ENCODE peak calls at places on chromosomes 1 and 21, in ten cellular contexts. Z is esophagus squamous epithelium, E is pancreas, P is fibroblast of pulmonary artery, I is kidney epithelial cell, Q is left lung, D is neural progenitor cell, F is hepatocyte, L is WERI-Rb-1, S is dorsolateral prefrontal cortex. C is an unnamed sample.

GRCh38 chr1:19762175-19762779 is 37.4 kb downstream of the TMCO4 start:
- DNase-seq in E (peak), F (peak), Z (no peak), S (no peak), Q (no peak), D (peak), P (peak), I (no peak), L (peak), C (peak)

GRCh38 chr1:236124965-236125364 is 17.4 kb upstream of the GPR137B start:
- DNase-seq in F (no peak), L (no peak), E (no peak), Z (no peak), P (no peak), S (no peak), D (no peak), I (no peak), Q (no peak), C (no peak)

GRCh38 chr1:219813344-219813743 is 115.0 kb downstream of the SLC30A10 start:
- DNase-seq in P (no peak), I (no peak), E (no peak), Z (no peak), Q (no peak), S (no peak), F (no peak), L (no peak), D (no peak), C (no peak)

GRCh38 chr21:36974851-36975192 is 8.4 kb upstream of the HLCS start:
- DNase-seq in F (no peak), E (no peak), D (no peak), Z (no peak), I (no peak), L (no peak), S (no peak), P (no peak), Q (no peak), C (no peak)

GRCh38 chr1:3069491-3070303 is 694 bp downstream of the PRDM16 start:
- DNase-seq in E (peak), D (peak), Z (no peak), F (peak), Q (peak), S (no peak), P (peak), I (no peak), L (peak), C (peak)

GRCh38 chr1:62962794-62963776 is 179.2 kb downstream of the ATG4C start:
- DNase-seq in S (no peak), F (peak), E (peak), Q (no peak), D (peak), I (no peak), L (peak), Z (no peak), P (peak), C (peak)

GRCh38 chr1:156121441-156121840 is 6.9 kb downstream of the LMNA start:
- DNase-seq in L (peak), D (no peak), E (no peak), I (no peak), S (no peak), Z (no peak), Q (no peak), P (no peak), F (no peak), C (no peak)

GRCh38 chr1:199399996-199400714 is 627.4 kb upstream of the NR5A2 start:
- DNase-seq in E (no peak), I (no peak), Z (no peak), S (no peak), P (no peak), L (no peak), Q (no peak), F (no peak), D (no peak), C (no peak)

GRCh38 chr1:211343607-211344334 is 17.1 kb downstream of the TRAF5 start:
- DNase-seq in Z (no peak), F (peak), Q (no peak), P (no peak), S (no peak), D (no peak), E (no peak), I (no peak), L (no peak), C (peak)

GRCh38 chr1:47485817-47486216 is 48.0 kb downstream of the FOXD2 start:
- DNase-seq in I (no peak), P (no peak), S (no peak), F (no peak), E (no peak), L (no peak), Z (no peak), D (no peak), Q (no peak), C (no peak)

GRCh38 chr1:47487826-47488450 is 50.1 kb downstream of the FOXD2 start:
- DNase-seq in Z (no peak), Q (no peak), S (no peak), P (no peak), F (no peak), L (no peak), D (no peak), I (peak), E (no peak), C (no peak)

GRCh38 chr1:47495176-47495713 is 57.4 kb downstream of the FOXD2 start:
- DNase-seq in P (no peak), E (no peak), S (no peak), Q (no peak), D (peak), I (no peak), Z (no peak), F (no peak), L (no peak), C (no peak)

GRCh38 chr1:47487332-47487731 is 49.5 kb downstream of the FOXD2 start:
- DNase-seq in P (no peak), E (no peak), I (no peak), Z (no peak), Q (no peak), S (no peak), F (no peak), D (no peak), L (no peak), C (no peak)

GRCh38 chr1:47491341-47491753 is 53.5 kb downstream of the FOXD2 start:
- DNase-seq in Q (no peak), Z (no peak), I (no peak), F (no peak), P (no peak), D (peak), S (no peak), E (no peak), L (peak), C (no peak)
- TF ChIP-seq CTCF in Q (no peak), Z (no peak), I (no peak), F (no peak), P (no peak), D (no peak), S (no peak), E (no peak), L (peak), C (no peak)

GRCh38 chr21:38460171-38460742 is 38.0 kb downstream of the ERG start:
- DNase-seq in L (no peak), I (no peak), Z (no peak), P (peak), D (no peak), Q (no peak), E (no peak), S (no peak), F (no peak), C (peak)
- H3K4me3 ChIP-seq in L (no peak), I (no peak), Z (no peak), P (no peak), D (no peak), Q (no peak), E (no peak), S (no peak), F (no peak), C (peak)

DNA sequence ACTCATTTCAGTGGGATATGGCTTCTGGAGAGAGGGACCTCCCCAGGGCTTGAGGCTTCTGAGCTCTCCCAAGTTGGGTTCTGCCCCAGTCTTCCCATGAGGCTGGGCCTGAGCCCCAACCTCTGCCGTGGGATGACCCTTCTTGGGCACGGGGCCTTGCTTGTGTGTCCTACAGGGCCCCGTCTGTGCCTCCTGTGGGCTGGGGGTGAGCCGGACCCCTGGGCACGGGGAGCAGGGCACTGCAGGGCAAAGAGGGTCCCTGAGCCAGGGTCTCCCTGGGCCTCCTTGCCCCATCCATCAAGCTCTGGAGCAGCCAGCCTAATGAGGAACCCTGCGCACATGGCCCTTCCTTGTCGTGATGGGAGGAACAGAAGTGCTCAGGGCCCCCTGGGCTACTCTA is 5.2 kb upstream of the SMYD3 start:
- DNase-seq in I (no peak), D (no peak), L (no peak), Z (no peak), S (no peak), Q (peak), P (no peak), E (no peak), F (no peak), C (no peak)
- TF ChIP-seq CTCF in I (no peak), D (no peak), L (no peak), Z (no peak), S (no peak), Q (no peak), P (no peak), E (no peak), F (no peak), C (no peak)

DNA sequence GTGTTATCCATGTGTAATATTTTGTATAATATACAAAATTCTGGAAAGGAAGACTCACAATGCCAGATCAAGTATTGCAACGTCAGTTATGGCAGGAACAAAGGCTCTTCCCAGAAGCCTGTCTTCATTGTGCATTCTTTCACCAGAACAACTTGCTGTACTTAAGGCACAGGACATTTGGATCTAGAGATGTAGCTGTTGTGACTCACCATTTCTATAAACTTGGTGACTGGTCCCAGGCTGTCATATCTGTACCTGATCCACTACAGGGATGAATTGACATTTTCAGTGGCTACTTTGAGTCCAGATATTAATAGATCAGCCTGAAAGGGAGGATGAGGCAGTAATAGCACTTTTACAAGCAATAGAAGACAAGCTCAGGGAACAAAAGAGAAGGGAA is 299.8 kb downstream of the DISC1 start:
- DNase-seq in L (no peak), Q (no peak), P (peak), D (no peak), E (no peak), F (no peak), Z (no peak), S (no peak), I (no peak), C (peak)
- H3K4me3 ChIP-seq in L (no peak), Q (no peak), P (no peak), D (no peak), E (no peak), F (no peak), Z (no peak), S (no peak), I (no peak), C (no peak)

GRCh38 chr1:117127840-117128239 is 6.3 kb upstream of the TRIM45 start:
- DNase-seq in D (no peak), Z (no peak), S (no peak), L (no peak), Q (no peak), F (no peak), I (no peak), P (peak), E (no peak), C (peak)

GRCh38 chr1:117123274-117123673 is 1.7 kb upstream of the TRIM45 start:
- DNase-seq in L (no peak), D (no peak), I (no peak), F (no peak), Q (no peak), Z (no peak), P (no peak), S (no peak), E (no peak), C (no peak)

GRCh38 chr1:117130526-117130925 is 9.0 kb upstream of the TRIM45 start:
- DNase-seq in S (no peak), F (no peak), Z (no peak), Q (no peak), P (no peak), I (no peak), D (no peak), E (no peak), L (no peak), C (no peak)

DNA sequence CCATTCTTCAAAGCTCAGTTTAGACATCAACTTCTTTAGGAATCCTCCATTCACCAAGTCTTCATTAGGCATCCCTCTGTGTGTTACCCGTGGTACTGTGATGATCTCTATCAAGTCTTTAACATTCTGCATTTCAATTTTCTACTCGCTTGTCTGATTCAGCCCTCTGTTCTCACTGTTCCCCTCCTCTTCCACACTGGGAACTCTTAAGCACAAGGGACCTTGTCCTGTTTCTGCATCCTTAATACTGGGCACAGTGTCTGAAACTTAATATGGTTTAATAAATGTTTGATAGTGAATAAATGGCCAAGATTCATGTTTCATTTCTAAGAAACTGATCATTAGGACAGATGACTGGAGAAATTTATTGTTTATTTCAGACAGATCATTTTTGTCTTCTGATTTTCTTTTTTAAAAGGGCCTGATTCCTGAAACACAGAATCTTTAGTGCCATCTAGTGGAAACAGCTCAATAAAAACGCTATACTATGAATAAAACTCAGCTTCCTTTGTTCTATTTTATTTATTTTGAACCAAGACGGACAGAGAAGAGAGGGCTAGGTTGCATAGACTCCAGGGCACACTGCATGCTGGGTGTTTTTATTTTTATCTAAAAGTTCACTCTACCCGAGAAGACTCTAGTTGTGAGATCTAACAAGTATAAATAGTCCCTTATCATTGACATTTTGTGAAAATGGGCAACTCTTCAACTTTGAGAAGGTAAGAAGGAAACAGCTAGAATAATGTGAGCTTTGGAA is 7.0 kb upstream of the TRIM45 start:
- DNase-seq in E (no peak), D (peak), Z (no peak), I (no peak), S (no peak), L (no peak), Q (no peak), F (peak), P (peak), C (peak)
- TF ChIP-seq CTCF in E (no peak), D (peak), Z (peak), I (peak), S (peak), L (peak), Q (peak), F (peak), P (peak), C (peak)